ENCODE peak calls at places on chromosome 20, in four cellular contexts. U is fibroblast of lung, B is psoas muscle, T is colonic mucosa. Q is an unnamed sample.

GRCh38 chr20:49281059-49281912 is 3.4 kb upstream of the ZNFX1 start:
- DNase-seq in U (peak), T (peak), B (no peak), Q (peak)

GRCh38 chr20:8602389-8603116 is 466.3 kb upstream of the PLCB4 start:
- DNase-seq in B (no peak), U (no peak), T (no peak), Q (no peak)

GRCh38 chr20:19993937-19994667 is 23.1 kb upstream of the NAA20 start:
- DNase-seq in B (no peak), T (no peak), U (peak), Q (peak)

GRCh38 chr20:23304616-23305015 is 46.0 kb upstream of the NXT1 start:
- DNase-seq in B (no peak), U (no peak), T (no peak), Q (no peak)

GRCh38 chr20:50278684-50279531 is 88.3 kb downstream of the CEBPB start:
- DNase-seq in B (peak), U (no peak), T (peak), Q (peak)

GRCh38 chr20:53971096-53971683 is 99.2 kb downstream of the BCAS1 start:
- DNase-seq in U (no peak), T (no peak), B (no peak), Q (no peak)

GRCh38 chr20:20204326-20204725 is 152.0 kb downstream of the CFAP61 start:
- DNase-seq in U (no peak), B (no peak), T (no peak), Q (no peak)

GRCh38 chr20:1533059-1533458 is 24.4 kb downstream of the SIRPD start:
- DNase-seq in T (no peak), B (no peak), U (no peak), Q (peak)

GRCh38 chr20:40797425-40797824 is 108.4 kb upstream of the MAFB start:
- DNase-seq in T (no peak), U (peak), B (no peak), Q (peak)

GRCh38 chr20:32336918-32337347 is 21.2 kb upstream of the ASXL1 start:
- DNase-seq in U (peak), B (no peak), T (no peak), Q (peak)

GRCh38 chr20:51456511-51457280 is 85.8 kb downstream of the NFATC2 start:
- DNase-seq in B (peak), T (peak), U (peak), Q (peak)

GRCh38 chr20:32898721-32899120 is 40.0 kb downstream of the EFCAB8 start:
- DNase-seq in U (peak), B (no peak), T (no peak), Q (no peak)

GRCh38 chr20:51487525-51488279 is 54.8 kb downstream of the NFATC2 start:
- DNase-seq in T (no peak), U (peak), B (no peak), Q (peak)

GRCh38 chr20:41406307-41406706 is 39.7 kb upstream of the EMILIN3 start:
- DNase-seq in B (no peak), U (no peak), T (no peak), Q (no peak)

GRCh38 chr20:31974975-31975481 is 7.1 kb downstream of the XKR7 start:
- DNase-seq in T (no peak), B (no peak), U (no peak), Q (no peak)

GRCh38 chr20:16123623-16124022 is 449.6 kb downstream of the KIF16B start:
- DNase-seq in B (no peak), T (no peak), U (no peak), Q (peak)

GRCh38 chr20:24970743-24971142 is 21.7 kb downstream of the CST7 start:
- DNase-seq in B (no peak), T (no peak), U (no peak), Q (no peak)

GRCh38 chr20:43459022-43459942 is 1.6 kb downstream of the SRSF6 start:
- DNase-seq in B (no peak), U (peak), T (peak), Q (peak)

GRCh38 chr20:49712918-49713778 is 530 bp downstream of the B4GALT5 start:
- DNase-seq in U (no peak), T (peak), B (peak), Q (no peak)

GRCh38 chr20:57388953-57389694 is 2.1 kb upstream of the RBM38 start:
- DNase-seq in B (peak), U (peak), T (peak), Q (peak)

GRCh38 chr20:45341939-45342862 is 6.0 kb downstream of the SDC4 start:
- DNase-seq in U (peak), B (peak), T (peak), Q (no peak)

GRCh38 chr20:2558581-2559301 is 22.4 kb downstream of the TMC2 start:
- DNase-seq in T (no peak), B (no peak), U (peak), Q (no peak)

GRCh38 chr20:19692685-19693119 is 65.4 kb upstream of the RIN2 start:
- DNase-seq in B (peak), T (peak), U (peak), Q (peak)

GRCh38 chr20:8522191-8522590 is 390.1 kb downstream of the PLCB1 start:
- DNase-seq in U (peak), B (no peak), T (no peak), Q (no peak)

GRCh38 chr20:825710-826421 is 7.6 kb upstream of the FAM110A start:
- DNase-seq in U (peak), T (peak), B (no peak), Q (no peak)

GRCh38 chr20:57429579-57430202 is 38.5 kb downstream of the RBM38 start:
- DNase-seq in U (peak), T (no peak), B (no peak), Q (peak)

GRCh38 chr20:23653400-23653938 is 15.7 kb upstream of the CST3 start:
- DNase-seq in B (no peak), T (no peak), U (no peak), Q (no peak)

GRCh38 chr20:51327251-51327841 is 215.2 kb downstream of the NFATC2 start:
- DNase-seq in B (no peak), U (peak), T (no peak), Q (peak)

GRCh38 chr20:52192296-52193007 is 873 bp upstream of the ZFP64 start:
- DNase-seq in T (no peak), U (no peak), B (no peak), Q (no peak)

GRCh38 chr20:2542361-2542760 is 6.0 kb downstream of the TMC2 start:
- DNase-seq in B (no peak), U (no peak), T (no peak), Q (no peak)

GRCh38 chr20:57024849-57025248 is 241.6 kb downstream of the BMP7 start:
- DNase-seq in B (no peak), U (no peak), T (no peak), Q (no peak)

GRCh38 chr20:57361517-57361916 is 10.5 kb downstream of the RAE1 start:
- DNase-seq in T (no peak), B (no peak), U (peak), Q (peak)

GRCh38 chr20:42024653-42025052 is 406.5 kb upstream of the CHD6 start:
- DNase-seq in B (no peak), U (no peak), T (no peak), Q (no peak)

GRCh38 chr20:44684047-44684965 is 30.9 kb upstream of the CCN5 start:
- DNase-seq in B (no peak), T (no peak), U (no peak), Q (no peak)

GRCh38 chr20:25486377-25486776 is 78.9 kb downstream of the GINS1 start:
- DNase-seq in U (peak), B (no peak), T (no peak), Q (no peak)

GRCh38 chr20:32480361-32481199 is 104.6 kb downstream of the NOL4L start:
- DNase-seq in T (peak), U (peak), B (no peak), Q (no peak)

GRCh38 chr20:40081653-40082052 is 607.4 kb downstream of the MAFB start:
- DNase-seq in T (no peak), U (no peak), B (no peak), Q (no peak)

GRCh38 chr20:54132612-54133433 is 41.0 kb downstream of the CYP24A1 start:
- DNase-seq in T (no peak), B (no peak), U (peak), Q (peak)

GRCh38 chr20:39849664-39850063 is 839.4 kb downstream of the MAFB start:
- DNase-seq in B (peak), T (peak), U (peak), Q (peak)

GRCh38 chr20:10653593-10654288 is 20.1 kb downstream of the JAG1 start:
- DNase-seq in B (no peak), U (peak), T (no peak), Q (no peak)

DNA sequence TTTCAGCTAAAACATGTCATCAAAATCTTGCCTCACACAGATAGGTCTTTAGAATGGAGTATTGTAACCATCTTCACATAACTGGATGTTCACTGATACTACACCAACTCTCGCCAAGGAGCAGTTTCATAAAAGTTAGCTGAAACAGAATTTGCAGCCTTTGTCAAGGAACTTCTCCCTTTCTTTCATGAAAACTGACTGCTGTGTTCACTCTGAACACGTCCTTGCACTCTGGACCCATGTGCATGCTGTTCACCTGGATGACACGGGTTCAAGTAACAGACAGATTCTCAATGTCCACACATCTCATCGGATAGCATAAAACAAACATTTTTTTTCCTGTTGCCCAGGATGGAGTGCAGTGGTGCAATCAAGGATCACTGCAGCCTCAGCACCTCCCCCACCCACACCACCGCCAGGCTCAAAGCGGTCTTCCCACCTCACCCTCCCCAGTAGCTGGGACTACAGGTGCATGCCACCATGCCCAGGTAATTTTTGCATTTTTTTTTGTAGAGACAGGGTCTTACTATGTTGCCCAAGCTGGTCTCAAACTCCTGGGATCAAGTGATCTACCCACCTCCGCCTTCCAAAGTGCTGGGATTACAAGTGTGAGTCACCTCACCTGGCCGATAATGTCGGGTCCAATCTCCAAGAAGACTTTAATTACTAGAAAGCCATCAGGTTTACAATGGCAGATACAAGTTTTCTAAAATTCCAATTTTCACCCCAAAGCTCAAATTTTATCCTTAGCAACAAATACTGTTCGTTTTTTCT is 9.4 kb downstream of the DIDO1 start:
- DNase-seq in T (no peak), B (no peak), U (no peak), Q (no peak)
- H3K4me3 ChIP-seq in T (no peak), B (no peak), U (no peak), Q (no peak)

DNA sequence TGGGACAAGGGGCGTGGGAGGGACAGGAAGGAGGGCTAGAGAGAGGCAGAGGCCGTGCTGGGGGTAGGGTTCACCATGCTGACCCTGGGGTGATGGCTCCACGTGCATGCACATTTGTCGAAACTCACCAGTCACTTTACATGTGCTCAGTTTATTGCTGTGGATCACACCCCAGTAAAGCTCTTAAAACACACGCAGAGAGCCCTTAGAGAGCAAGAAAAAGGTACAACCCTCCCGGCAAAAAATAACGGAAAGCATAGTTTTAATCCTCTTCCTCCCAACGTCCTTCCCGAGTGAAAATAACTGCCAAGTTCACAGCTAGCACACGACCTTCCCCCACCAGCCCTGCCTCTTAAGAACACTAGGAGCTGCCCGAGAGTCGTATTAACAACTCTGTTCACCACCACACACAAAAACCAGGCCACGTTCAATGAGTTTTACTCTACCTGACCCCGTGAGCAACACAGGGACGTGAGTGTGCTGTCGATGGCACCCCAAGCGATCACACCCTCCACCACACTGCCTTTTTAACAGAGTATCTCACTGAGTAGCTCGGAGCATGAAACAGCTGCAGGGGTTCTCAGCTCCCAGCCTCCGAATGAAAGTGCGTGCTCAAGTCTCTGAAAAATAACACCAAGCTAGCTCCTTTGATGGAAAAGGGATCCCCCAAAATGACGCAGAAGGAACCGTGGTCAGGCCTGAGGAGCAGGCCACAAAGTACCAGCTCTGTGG is 39.7 kb downstream of the TAF4 start:
- DNase-seq in T (no peak), B (peak), U (peak), Q (no peak)
- TF ChIP-seq CTCF in T (no peak), B (peak), U (peak), Q (no peak)

GRCh38 chr20:4134861-4135379 is 119.6 kb upstream of the RNF24 start:
- DNase-seq in T (no peak), B (no peak), U (no peak), Q (no peak)

GRCh38 chr20:4135385-4136077 is 120.2 kb upstream of the RNF24 start:
- DNase-seq in U (peak), T (peak), B (no peak), Q (peak)

GRCh38 chr20:4138056-4138455 is 122.7 kb upstream of the RNF24 start:
- DNase-seq in B (no peak), U (peak), T (no peak), Q (no peak)

GRCh38 chr20:4136967-4137334 is 121.6 kb upstream of the RNF24 start:
- DNase-seq in U (no peak), B (no peak), T (no peak), Q (no peak)

DNA sequence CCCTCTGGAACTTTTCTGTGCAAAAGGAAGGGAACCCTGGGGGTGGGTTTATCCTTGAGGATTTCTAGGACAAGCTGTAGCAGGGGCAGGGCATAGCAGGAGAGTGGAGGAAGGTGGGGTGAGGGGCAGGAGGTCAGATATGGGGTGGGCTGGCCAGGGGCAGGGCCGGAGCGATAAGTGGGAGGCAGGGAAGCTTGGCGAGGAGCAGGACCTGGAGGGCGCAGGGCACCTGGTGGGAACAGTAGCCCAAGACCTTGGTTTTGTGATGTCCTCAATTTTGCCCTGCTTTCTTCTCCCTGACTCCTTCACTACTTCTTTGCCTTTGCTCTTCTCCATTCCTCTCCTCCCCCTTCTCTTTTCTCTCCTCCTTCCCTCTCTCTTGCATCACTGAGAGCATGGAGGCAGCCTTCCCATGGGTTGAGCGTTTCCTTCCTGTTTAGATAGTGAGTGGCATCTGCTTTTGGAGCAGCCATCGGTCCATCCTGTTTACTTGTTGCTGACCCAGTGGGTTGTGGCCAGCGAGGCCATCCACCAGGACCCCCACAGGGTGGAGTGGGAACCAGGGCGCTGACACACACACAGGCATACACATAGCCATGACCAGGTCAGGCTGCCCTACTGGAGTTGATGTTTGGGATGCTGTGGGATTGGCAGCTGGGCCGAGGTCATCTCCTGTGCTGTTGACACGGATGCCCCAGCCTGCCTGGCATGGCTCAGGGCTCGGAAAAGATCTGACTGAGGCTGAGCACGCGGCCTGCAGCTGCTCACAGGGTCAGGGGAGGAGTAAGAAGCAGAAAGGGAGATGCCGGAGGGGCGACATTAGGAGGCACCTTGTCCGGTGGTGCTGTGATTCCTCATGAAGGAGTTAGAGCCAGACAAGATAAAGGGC is 121.0 kb upstream of the RNF24 start:
- DNase-seq in B (no peak), U (no peak), T (no peak), Q (no peak)
- H3K4me3 ChIP-seq in B (no peak), U (no peak), T (no peak), Q (no peak)

DNA sequence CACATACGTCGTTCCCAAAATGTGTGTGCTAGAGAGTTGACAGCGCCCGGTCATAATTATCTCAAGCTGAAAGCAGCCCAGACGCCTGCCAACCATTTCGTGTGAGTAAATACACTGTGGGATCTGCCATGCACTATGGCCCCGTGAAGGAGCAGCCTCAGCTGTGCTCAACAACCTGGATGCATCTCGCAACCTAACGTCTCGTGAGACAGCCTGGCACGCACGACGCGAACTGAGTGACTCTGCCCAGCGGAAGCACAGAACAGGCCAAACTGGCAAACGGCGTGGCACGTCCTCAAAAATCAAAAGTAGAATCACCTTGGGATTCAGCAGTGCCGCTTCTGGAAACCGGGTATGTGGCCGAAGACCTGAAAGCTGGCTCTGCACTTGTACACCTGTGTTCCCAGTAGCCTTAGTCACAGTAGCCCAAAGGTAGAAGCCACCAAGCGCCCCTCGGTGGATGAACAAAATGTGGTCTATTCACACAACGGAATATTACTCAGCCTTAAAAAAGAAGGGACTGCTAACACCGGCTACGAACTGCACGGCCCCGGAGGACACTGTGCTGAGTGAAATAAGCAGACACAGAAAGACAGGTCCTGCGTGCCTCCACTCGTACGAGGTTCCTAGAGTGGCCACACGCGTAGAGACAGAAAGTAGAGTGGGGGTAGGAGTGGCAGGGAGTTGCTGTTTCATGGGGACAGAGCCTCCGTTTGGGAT is 27.2 kb upstream of the SLCO4A1 start:
- DNase-seq in U (no peak), B (no peak), T (no peak), Q (no peak)
- TF ChIP-seq CTCF in U (no peak), B (no peak), T (no peak), Q (no peak)

GRCh38 chr20:58513580-58514285 is 1.5 kb downstream of the APCDD1L start:
- DNase-seq in U (no peak), B (no peak), T (no peak), Q (no peak)
- H3K4me3 ChIP-seq in U (no peak), B (no peak), T (no peak), Q (no peak)

DNA sequence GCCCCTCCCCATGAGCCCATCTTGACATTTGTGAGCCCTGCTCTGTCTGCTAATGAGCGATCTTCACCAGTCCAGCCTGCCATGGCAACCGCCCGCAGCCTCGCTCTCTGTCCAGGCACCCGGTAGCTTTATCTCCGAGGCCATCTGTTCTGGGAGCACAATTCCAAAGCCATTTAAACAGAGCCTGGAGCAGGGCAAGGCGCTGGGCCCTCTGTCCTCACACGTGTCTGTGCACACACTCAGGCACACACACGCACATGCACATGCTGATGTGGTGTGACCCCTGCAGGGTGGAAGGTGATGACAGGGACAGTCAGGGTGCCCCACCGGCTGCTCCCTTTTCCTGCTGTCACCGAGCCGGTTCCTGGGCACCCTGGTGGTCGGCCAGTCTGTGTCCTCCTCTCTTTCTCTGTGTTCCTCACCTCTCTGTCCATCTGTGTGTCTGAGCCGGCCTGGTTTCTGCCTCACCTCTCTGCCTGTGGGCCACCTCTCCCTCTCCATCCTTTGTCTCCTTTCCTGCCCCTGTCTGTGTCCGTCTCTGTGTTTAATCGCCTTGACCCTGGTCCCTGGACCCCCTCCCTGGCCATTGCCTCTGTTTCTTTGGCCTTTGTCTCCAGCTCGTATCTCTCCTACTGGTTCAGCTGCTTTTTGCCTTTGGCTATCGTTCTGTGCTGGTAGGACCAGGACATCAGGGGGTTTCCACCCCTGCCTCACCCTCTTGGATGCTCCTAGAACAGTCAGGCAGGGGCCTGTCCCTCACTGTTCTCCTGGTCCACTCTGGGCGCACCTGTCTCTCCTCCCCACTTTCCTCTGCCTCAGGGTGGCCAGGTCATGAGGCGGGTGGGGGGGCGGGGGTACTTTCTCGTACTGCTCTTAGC is 8.8 kb upstream of the MYT1 start:
- DNase-seq in T (no peak), U (no peak), B (no peak), Q (no peak)
- TF ChIP-seq CTCF in T (no peak), U (no peak), B (no peak), Q (no peak)

Q was measured in bronchial epithelial cell.